ENCODE peak calls at places on chromosomes 2 and 18, in eight cellular contexts. B is right atrium auricular region; K is heart left ventricle; W is CD8-positive, alpha-beta T cell; C is upper lobe of right lung; G is astrocyte; U is tibial artery; M is A549. Q is an unnamed sample. For H3K4me1, the result is how much of the 10 kb centered on the place peaks cover.

GRCh38 chr2:102356381-102356712 is 751 bp downstream of the IL18R1 start:
- DNase-seq in U (no peak), C (no peak), K (no peak), B (no peak), M (no peak), W (no peak), G (no peak), Q (no peak)

GRCh38 chr2:198004921-198005829 is 200.8 kb downstream of the PLCL1 start:
- DNase-seq in M (no peak), K (no peak), G (no peak), U (no peak), B (no peak), W (no peak), C (no peak), Q (no peak)

GRCh38 chr18:37481058-37481457 is 84.5 kb downstream of the CELF4 start:
- DNase-seq in W (no peak), B (no peak), G (no peak), U (no peak), C (no peak), M (no peak), K (no peak), Q (no peak)

GRCh38 chr18:2981212-2981728 is 31.7 kb downstream of the LPIN2 start:
- DNase-seq in W (no peak), G (peak), C (no peak), U (no peak), M (peak), B (no peak), K (no peak), Q (no peak)

GRCh38 chr2:134736167-134736885 is 17.5 kb upstream of the TMEM163 start:
- DNase-seq in U (no peak), B (no peak), C (no peak), M (no peak), G (peak), K (no peak), W (no peak), Q (no peak)

GRCh38 chr2:110858135-110858737 is 125.9 kb downstream of the ACOXL start:
- DNase-seq in G (no peak), U (no peak), B (no peak), M (no peak), K (no peak), W (peak), C (no peak), Q (no peak)

GRCh38 chr2:159094173-159094737 is 125.8 kb downstream of the TANC1 start:
- DNase-seq in W (no peak), C (peak), U (peak), M (no peak), G (peak), B (peak), K (peak), Q (no peak)

GRCh38 chr2:148812306-148812705 is 62.7 kb upstream of the KIF5C start:
- DNase-seq in C (no peak), U (no peak), G (peak), K (peak), M (no peak), W (no peak), B (no peak), Q (peak)

GRCh38 chr2:147173798-147174197 is 671.0 kb upstream of the ACVR2A start:
- DNase-seq in U (no peak), G (no peak), B (no peak), C (no peak), W (no peak), K (no peak), M (no peak), Q (no peak)

GRCh38 chr2:120502357-120502756 is 156.4 kb downstream of the INHBB start:
- DNase-seq in G (no peak), M (no peak), W (no peak), C (no peak), U (no peak), K (no peak), B (no peak), Q (no peak)

GRCh38 chr2:125364181-125364806 is 1291.7 kb upstream of the GYPC start:
- DNase-seq in W (no peak), K (no peak), G (no peak), M (no peak), U (no peak), C (no peak), B (no peak), Q (no peak)

GRCh38 chr2:46565364-46565763 is 86.0 kb downstream of the TMEM247 start:
- DNase-seq in C (no peak), K (no peak), W (no peak), G (no peak), B (no peak), M (no peak), U (no peak), Q (no peak)

GRCh38 chr18:48921305-48922202 is 29.2 kb downstream of the SMAD7 start:
- DNase-seq in K (no peak), B (no peak), W (no peak), G (no peak), U (no peak), C (peak), M (no peak), Q (no peak)

GRCh38 chr18:8706545-8706980 is 1.2 kb downstream of the MTCL1 start:
- DNase-seq in G (no peak), B (no peak), U (no peak), M (no peak), C (peak), W (no peak), K (no peak), Q (no peak)

GRCh38 chr2:56811401-56811800 is 627.6 kb downstream of the CCDC85A start:
- DNase-seq in K (no peak), C (no peak), U (no peak), M (no peak), G (no peak), W (no peak), B (no peak), Q (no peak)

GRCh38 chr18:6249110-6249680 is 165.5 kb downstream of the L3MBTL4 start:
- DNase-seq in G (no peak), W (no peak), C (no peak), M (no peak), K (no peak), U (no peak), B (no peak), Q (no peak)

GRCh38 chr18:51089691-51090090 is 59.7 kb downstream of the SMAD4 start:
- DNase-seq in G (peak), U (no peak), W (no peak), C (no peak), B (no peak), K (no peak), M (no peak), Q (no peak)

GRCh38 chr2:24456610-24457556 is 34.2 kb upstream of the NCOA1 start:
- DNase-seq in U (peak), C (no peak), M (peak), K (peak), W (no peak), B (peak), G (peak), Q (peak)

GRCh38 chr2:138515084-138515483 is 13.5 kb downstream of the SPOPL start:
- DNase-seq in B (no peak), K (no peak), G (no peak), C (no peak), M (no peak), W (no peak), U (no peak), Q (no peak)

GRCh38 chr2:173354073-173354600 is 535 bp upstream of the CDCA7 start:
- DNase-seq in M (peak), W (no peak), G (no peak), B (no peak), U (no peak), C (no peak), K (no peak), Q (no peak)

GRCh38 chr2:230932556-230933511 is 7.8 kb upstream of the GPR55 start:
- DNase-seq in K (peak), C (no peak), G (no peak), U (peak), W (peak), B (peak), M (no peak), Q (peak)

GRCh38 chr2:44680424-44680971 is 261.0 kb upstream of the SIX3 start:
- DNase-seq in M (no peak), W (no peak), K (no peak), B (no peak), U (no peak), G (no peak), C (no peak), Q (no peak)

GRCh38 chr2:191951832-191952231 is 104.9 kb upstream of the CAVIN2 start:
- DNase-seq in W (no peak), U (no peak), M (no peak), G (no peak), C (no peak), K (peak), B (no peak), Q (no peak)

GRCh38 chr2:86027913-86028762 is 77.5 kb downstream of the POLR1A start:
- DNase-seq in C (peak), G (no peak), B (no peak), K (no peak), U (no peak), M (no peak), W (no peak), Q (no peak)

GRCh38 chr18:25057491-25058050 is 294.4 kb downstream of the ZNF521 start:
- DNase-seq in U (no peak), M (no peak), C (no peak), G (no peak), B (no peak), W (no peak), K (no peak), Q (no peak)

GRCh38 chr2:195656859-195657633 is at the start of gene SLC39A10:
- DNase-seq in B (peak), W (peak), C (peak), G (peak), M (peak), K (peak), U (peak), Q (peak)

GRCh38 chr2:231530099-231531085 is at the start of gene NMUR1:
- DNase-seq in M (peak), B (no peak), G (no peak), C (peak), U (peak), K (peak), W (peak), Q (peak)

GRCh38 chr2:64192570-64193192 is 48.5 kb upstream of the PELI1 start:
- DNase-seq in C (no peak), M (no peak), W (no peak), B (no peak), U (peak), K (no peak), G (no peak), Q (peak)

GRCh38 chr2:168166902-168167510 is 80.4 kb downstream of the STK39 start:
- DNase-seq in U (no peak), M (peak), K (no peak), W (no peak), B (no peak), C (no peak), G (peak), Q (no peak)

GRCh38 chr18:63148449-63149199 is 170.9 kb downstream of the BCL2 start:
- DNase-seq in M (no peak), U (peak), C (no peak), W (no peak), B (peak), K (no peak), G (peak), Q (peak)

GRCh38 chr2:234291765-234292204 is 205.1 kb downstream of the ARL4C start:
- DNase-seq in K (peak), M (peak), W (peak), U (no peak), B (peak), G (peak), C (no peak), Q (peak)

GRCh38 chr2:234290671-234291070 is 206.2 kb downstream of the ARL4C start:
- DNase-seq in K (peak), B (peak), C (no peak), M (no peak), W (peak), G (no peak), U (no peak), Q (peak)

GRCh38 chr2:234292955-234293228 is 204.0 kb downstream of the ARL4C start:
- DNase-seq in C (no peak), B (no peak), K (no peak), M (no peak), W (no peak), G (no peak), U (no peak), Q (no peak)

GRCh38 chr2:234292205-234292954 is 204.5 kb downstream of the ARL4C start:
- DNase-seq in C (no peak), K (no peak), G (peak), M (no peak), W (peak), U (no peak), B (no peak), Q (no peak)

DNA sequence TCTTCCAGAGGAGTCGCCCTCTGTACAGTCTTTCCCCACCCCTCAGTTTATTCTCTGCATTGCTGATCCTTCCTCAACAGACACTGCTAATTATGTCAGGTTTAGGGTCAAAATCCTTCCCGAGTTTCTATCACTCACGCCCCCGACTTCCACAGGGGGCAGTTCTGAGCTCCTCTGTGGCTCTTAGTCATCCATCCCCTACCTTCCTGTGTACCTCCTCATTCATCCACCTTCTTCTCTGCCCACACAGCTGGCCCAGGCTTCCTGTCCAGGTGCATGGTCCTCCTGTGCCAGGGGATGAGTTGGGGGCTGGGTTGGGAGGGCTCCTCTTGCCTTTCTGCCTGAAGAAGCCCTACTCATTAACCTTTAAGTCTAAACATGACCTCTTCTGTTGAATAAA is 202.9 kb downstream of the ARL4C start:
- DNase-seq in C (no peak), U (no peak), W (no peak), M (no peak), B (no peak), G (no peak), K (no peak), Q (peak)
- H3K4me1 ChIP-seq in C (under half), U (under half), W (half or more), M (half or more), B (under half), G (under half), K (under half), Q (under half)

GRCh38 chr2:143428700-143429099 is 299.5 kb downstream of the ARHGAP15 start:
- DNase-seq in G (no peak), W (no peak), C (no peak), U (no peak), K (no peak), M (no peak), B (no peak), Q (no peak)
- TF ChIP-seq CTCF in G (no peak), W (no peak), C (no peak), U (no peak), K (no peak), M (no peak), B (no peak), Q (no peak)

GRCh38 chr2:170822885-170823799 is 6.5 kb downstream of the GAD1 start:
- DNase-seq in M (no peak), W (no peak), K (no peak), C (no peak), U (no peak), G (no peak), B (no peak), Q (peak)
- H3K4me3 ChIP-seq in M (peak), W (peak), K (peak), C (peak), U (peak), G (peak), B (peak), Q (no peak)

DNA sequence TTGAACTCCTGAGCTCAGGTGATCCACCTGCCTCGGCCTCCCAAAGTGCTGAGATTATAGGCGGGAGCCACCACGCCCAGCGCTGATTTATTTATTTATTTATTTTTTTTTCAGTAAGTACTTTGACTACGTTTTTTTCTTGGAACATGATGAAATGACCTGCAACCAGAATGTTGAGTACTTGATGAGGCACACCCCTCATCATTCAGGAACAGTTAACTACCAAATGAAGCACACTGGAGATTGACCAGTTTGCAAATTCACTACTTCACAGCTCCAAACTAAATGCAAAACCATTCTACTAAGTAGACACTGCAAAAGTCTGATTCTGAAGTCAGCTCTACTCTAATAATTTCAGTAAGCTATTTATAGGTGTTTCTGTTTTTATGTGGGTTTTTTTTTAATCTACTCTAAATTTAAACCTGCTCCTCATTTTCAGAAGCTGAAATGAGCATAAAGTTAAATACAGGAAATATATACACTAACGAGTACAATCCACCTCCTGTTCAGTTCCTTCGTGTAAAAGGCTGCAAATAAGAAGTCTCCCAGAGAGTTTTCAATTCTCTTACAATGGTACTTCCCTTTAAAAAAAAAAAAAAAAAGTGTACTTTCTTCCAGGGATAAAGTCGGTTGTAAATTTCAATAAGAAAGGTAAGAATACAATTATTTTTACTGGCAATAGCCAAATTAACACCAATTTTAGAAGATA is 1.4 kb downstream of the GFPT1 start:
- DNase-seq in M (peak), G (no peak), B (no peak), U (no peak), W (no peak), C (no peak), K (no peak), Q (no peak)
- H3K4me1 ChIP-seq in M (half or more), G (under half), B (under half), U (under half), W (under half), C (under half), K (under half), Q (under half)

GRCh38 chr2:70554338-70554892 is 789 bp upstream of the TGFA start:
- DNase-seq in B (no peak), K (no peak), U (no peak), W (no peak), C (no peak), G (no peak), M (no peak), Q (no peak)
- TF ChIP-seq CTCF in B (peak), K (no peak), U (no peak), W (no peak), C (peak), G (no peak), M (peak), Q (no peak)

GRCh38 chr2:68943581-68944568 is 8.8 kb downstream of the GKN2 start:
- DNase-seq in W (peak), C (peak), M (peak), K (peak), B (no peak), U (peak), G (peak), Q (peak)
- H3K4me3 ChIP-seq in W (no peak), C (no peak), M (no peak), K (no peak), B (no peak), U (no peak), G (no peak), Q (no peak)

GRCh38 chr2:101305492-101306123 is 2.9 kb downstream of the RNF149 start:
- DNase-seq in C (no peak), B (no peak), M (no peak), G (peak), W (no peak), U (no peak), K (no peak), Q (no peak)
- H3K4me1 ChIP-seq in C (under half), B (under half), M (under half), G (under half), W (half or more), U (under half), K (under half), Q (half or more)

DNA sequence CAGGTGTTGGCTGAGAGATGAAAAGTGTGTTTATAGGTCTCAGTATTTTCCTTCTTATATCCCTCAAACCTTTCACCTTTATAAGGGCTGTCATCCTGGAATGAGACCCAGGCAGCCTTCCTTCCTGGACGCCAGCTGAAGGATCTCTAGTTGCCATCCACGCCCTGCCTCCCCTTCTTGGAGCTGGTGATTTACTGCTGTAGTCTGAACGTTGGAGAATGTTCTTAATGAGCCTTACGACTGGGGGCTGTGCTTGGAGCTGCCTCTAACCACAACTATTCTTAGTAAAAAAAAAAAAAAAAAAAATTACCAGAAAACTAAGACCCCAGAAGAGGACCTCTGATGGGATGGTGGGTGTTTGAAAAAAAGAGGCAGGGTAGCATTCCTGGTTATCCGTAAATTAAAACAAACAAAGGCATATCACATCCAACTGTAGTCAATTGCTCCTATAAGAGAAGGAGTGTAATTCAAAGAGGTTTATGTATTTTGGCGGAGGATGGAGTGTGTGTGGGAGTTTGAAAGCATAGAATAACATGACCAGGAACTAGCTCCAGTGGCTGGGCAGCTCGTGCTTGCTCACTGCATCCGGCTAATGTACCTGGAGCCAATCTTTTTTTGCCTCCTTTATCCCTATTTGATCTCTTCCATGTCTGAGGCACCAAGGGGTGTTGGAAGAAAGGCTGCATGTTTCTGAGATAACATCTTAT is 105.4 kb downstream of the QPCT start:
- DNase-seq in M (no peak), U (no peak), G (peak), K (no peak), B (no peak), W (no peak), C (no peak), Q (no peak)
- TF ChIP-seq CTCF in M (no peak), U (no peak), G (no peak), K (no peak), B (no peak), W (no peak), C (no peak), Q (no peak)

GRCh38 chr18:34494359-34494696 is 215.8 kb upstream of the DTNA start:
- DNase-seq in M (no peak), U (no peak), C (no peak), K (peak), G (no peak), W (no peak), B (no peak), Q (no peak)

GRCh38 chr18:34493099-34493544 is 217.0 kb upstream of the DTNA start:
- DNase-seq in M (peak), C (peak), G (peak), W (no peak), U (peak), B (peak), K (peak), Q (peak)

GRCh38 chr18:34493566-34494358 is 216.3 kb upstream of the DTNA start:
- DNase-seq in B (no peak), M (no peak), G (peak), K (peak), W (no peak), C (peak), U (no peak), Q (peak)

GRCh38 chr18:34491719-34492118 is 218.4 kb upstream of the DTNA start:
- DNase-seq in M (no peak), C (no peak), B (no peak), U (no peak), K (no peak), G (no peak), W (no peak), Q (no peak)

GRCh38 chr18:34492652-34493051 is 217.4 kb upstream of the DTNA start:
- DNase-seq in M (no peak), C (no peak), B (no peak), W (no peak), G (no peak), K (no peak), U (no peak), Q (no peak)
- H3K4me3 ChIP-seq in M (no peak), C (peak), B (peak), W (no peak), G (peak), K (peak), U (peak), Q (peak)

DNA sequence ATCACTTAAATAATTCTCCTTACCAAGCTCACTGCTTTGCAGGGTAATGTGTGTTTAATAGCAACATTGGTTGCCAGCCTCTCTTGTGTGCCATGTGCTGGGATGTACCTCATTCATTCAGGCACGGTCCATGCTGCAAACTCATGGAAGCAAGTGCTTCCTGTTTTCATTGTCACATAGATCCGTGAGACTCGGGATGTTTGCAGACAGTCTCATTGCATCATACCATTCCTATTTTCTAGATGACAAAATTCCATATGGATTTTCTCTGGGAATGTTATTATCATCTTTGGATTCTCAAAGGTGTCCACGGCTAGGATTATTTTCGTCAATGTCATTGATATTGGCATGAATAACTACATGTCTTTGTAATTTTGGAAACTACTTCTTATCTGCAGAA is 60.0 kb upstream of the HDAC4 start:
- DNase-seq in B (no peak), C (no peak), U (no peak), M (no peak), W (no peak), K (no peak), G (no peak), Q (no peak)
- H3K4me1 ChIP-seq in B (under half), C (under half), U (under half), M (under half), W (under half), K (under half), G (under half), Q (under half)

Q was measured in adrenal gland.